ENCODE peak calls at places on chromosomes 5 and 9, in four cellular contexts. A is NCI-H2081, B is foreskin fibroblast, C is chondrocyte. V is an unnamed sample.
A peak's percentile ranks its signal among the peaks of the same experiment; 100 is the strongest.

GRCh38 chr5:78577051-78577807 is 71.3 kb downstream of the LHFPL2 start:
- DNase-seq in A (no peak), B (no peak), C (no peak), V (no peak)

GRCh38 chr5:140647042-140647341 is 438 bp downstream of the NDUFA2 start:
- DNase-seq in A (no peak), B (no peak), C (no peak), V (no peak)

GRCh38 chr9:33287087-33287490 is 3.2 kb upstream of the NFX1 start:
- DNase-seq in A (peak; percentile 72), B (peak; percentile 65), C (no peak), V (no peak)

GRCh38 chr5:147483961-147484707 is 25.7 kb downstream of the DPYSL3 start:
- DNase-seq in A (peak; percentile 83), B (peak; percentile 89), C (no peak), V (no peak)

GRCh38 chr5:172841258-172841657 is 7.2 kb downstream of the ERGIC1 start:
- DNase-seq in A (peak; percentile 9), B (no peak), C (no peak), V (no peak)

GRCh38 chr5:171445910-171446516 is 26.6 kb downstream of the FGF18 start:
- DNase-seq in A (no peak), B (peak; percentile 23), C (no peak), V (no peak)

GRCh38 chr5:9188131-9188530 is 357.7 kb downstream of the SEMA5A start:
- DNase-seq in A (no peak), B (peak; percentile 87), C (no peak), V (no peak)

GRCh38 chr9:87083986-87084385 is 136.7 kb upstream of the GAS1 start:
- DNase-seq in A (no peak), B (no peak), C (no peak), V (no peak)

GRCh38 chr5:56259002-56259511 is 25.9 kb upstream of the ANKRD55 start:
- DNase-seq in A (no peak), B (peak; percentile 87), C (no peak), V (no peak)

GRCh38 chr5:322281-322941 is 897 bp downstream of the AHRR start:
- DNase-seq in A (peak; percentile 24), B (peak; percentile 68), C (peak; percentile 90), V (no peak)

GRCh38 chr5:76468625-76469410 is 65.7 kb downstream of the IQGAP2 start:
- DNase-seq in A (no peak), B (no peak), C (no peak), V (no peak)

GRCh38 chr9:16867571-16868311 is 2.7 kb downstream of the BNC2 start:
- DNase-seq in A (no peak), B (peak; percentile 67), C (no peak), V (no peak)

GRCh38 chr5:58016329-58016728 is 443.6 kb downstream of the PLK2 start:
- DNase-seq in A (no peak), B (peak; percentile 14), C (no peak), V (peak; percentile 65)

GRCh38 chr9:118336952-118337349 is 632.7 kb downstream of the TLR4 start:
- DNase-seq in A (no peak), B (no peak), C (no peak), V (no peak)

GRCh38 chr5:104266161-104266560 is 703.6 kb upstream of the NUDT12 start:
- DNase-seq in A (no peak), B (no peak), C (no peak), V (no peak)

GRCh38 chr5:164013077-164013670 is 507.8 kb downstream of the MAT2B start:
- DNase-seq in A (peak; percentile 70), B (peak; percentile 9), C (no peak), V (no peak)

GRCh38 chr9:76866689-76867088 is 39.2 kb downstream of the PRUNE2 start:
- DNase-seq in A (no peak), B (peak; percentile 95), C (no peak), V (peak; percentile 79)

GRCh38 chr5:67607958-67608357 is 411.4 kb upstream of the CD180 start:
- DNase-seq in A (no peak), B (no peak), C (no peak), V (no peak)

GRCh38 chr5:62795912-62796311 is 217.3 kb downstream of the LRRC70 start:
- DNase-seq in A (no peak), B (no peak), C (no peak), V (no peak)

GRCh38 chr5:67416133-67416937 is 219.7 kb upstream of the CD180 start:
- DNase-seq in A (no peak), B (no peak), C (no peak), V (no peak)

GRCh38 chr9:4640027-4640426 is 22.1 kb upstream of the PLPP6 start:
- DNase-seq in A (peak; percentile 38), B (no peak), C (no peak), V (no peak)

GRCh38 chr5:64971538-64971937 is 202.8 kb downstream of the CWC27 start:
- DNase-seq in A (no peak), B (peak; percentile 15), C (no peak), V (no peak)

GRCh38 chr5:141848771-141849370 is 29.3 kb downstream of the PCDH1 start:
- DNase-seq in A (no peak), B (no peak), C (no peak), V (peak; percentile 93)

GRCh38 chr5:149216515-149216914 is 55.1 kb upstream of the AFAP1L1 start:
- DNase-seq in A (no peak), B (no peak), C (no peak), V (no peak)

GRCh38 chr5:90037646-90038045 is 371.9 kb downstream of the CETN3 start:
- DNase-seq in A (no peak), B (no peak), C (no peak), V (no peak)

GRCh38 chr9:136060671-136061371 is 34.3 kb downstream of the NACC2 start:
- DNase-seq in A (no peak), B (no peak), C (peak; percentile 79), V (no peak)

GRCh38 chr9:135739271-135740220 is 37.6 kb downstream of the KCNT1 start:
- DNase-seq in A (no peak), B (no peak), C (no peak), V (no peak)

GRCh38 chr5:88888799-88889164 is 5.8 kb upstream of the MEF2C start:
- DNase-seq in A (no peak), B (no peak), C (no peak), V (no peak)

GRCh38 chr9:70205366-70206020 is 53.3 kb upstream of the SMC5 start:
- DNase-seq in A (no peak), B (no peak), C (no peak), V (no peak)

GRCh38 chr5:310941-311434 is 10.5 kb upstream of the AHRR start:
- DNase-seq in A (no peak), B (no peak), C (no peak), V (no peak)

GRCh38 chr9:83280259-83280658 is 217.3 kb upstream of the RASEF start:
- DNase-seq in A (no peak), B (peak; percentile 47), C (no peak), V (no peak)

GRCh38 chr9:37920471-37921167 is 16.7 kb upstream of the SLC25A51 start:
- DNase-seq in A (no peak), B (no peak), C (no peak), V (peak; percentile 15)

GRCh38 chr9:105742088-105742487 is 47.7 kb downstream of the TMEM38B start:
- DNase-seq in A (no peak), B (no peak), C (no peak), V (no peak)

GRCh38 chr9:126607731-126608130 is 6.0 kb upstream of the LMX1B start:
- DNase-seq in A (no peak), B (no peak), C (peak; percentile 33), V (peak; percentile 20)

GRCh38 chr5:9661316-9662015 is 31.3 kb upstream of the TAS2R1 start:
- DNase-seq in A (no peak), B (peak; percentile 28), C (no peak), V (no peak)

GRCh38 chr9:95807326-95807947 is 68.1 kb upstream of the ERCC6L2 start:
- DNase-seq in A (no peak), B (peak; percentile 63), C (no peak), V (no peak)

GRCh38 chr5:14064841-14065240 is 78.3 kb upstream of the TRIO start:
- DNase-seq in A (no peak), B (no peak), C (no peak), V (no peak)

GRCh38 chr5:109937951-109938350 is 248.2 kb downstream of the MAN2A1 start:
- DNase-seq in A (no peak), B (no peak), C (no peak), V (no peak)

V was measured in RWPE2.